ENCODE peak calls at places on chromosomes 2 and 18, in nine cellular contexts. U, H, F, T, O, L, X, M and S are unnamed samples.
A peak's percentile ranks its signal among the peaks of the same experiment; 100 is the strongest.

GRCh38 chr18:52288403-52289004 is 51.5 kb upstream of the DCC start:
- DNase-seq in U (no peak), H (no peak), F (no peak), T (no peak), O (peak; percentile 37), L (no peak), X (peak; percentile 62), M (no peak), S (no peak)

GRCh38 chr18:49907346-49907929 is 94.1 kb upstream of the ACAA2 start:
- DNase-seq in U (no peak), H (no peak), F (no peak), T (no peak), O (no peak), L (no peak), X (peak; percentile 14), M (no peak), S (no peak)

GRCh38 chr2:158297606-158298005 is 158.9 kb downstream of the CCDC148 start:
- DNase-seq in U (no peak), H (no peak), F (no peak), T (peak; percentile 18), O (no peak), L (no peak), X (no peak), M (no peak), S (no peak)

GRCh38 chr2:233032551-233033320 is at the start of gene NEU2:
- DNase-seq in U (no peak), H (no peak), F (no peak), T (no peak), O (no peak), L (no peak), X (no peak), M (no peak), S (no peak)

GRCh38 chr2:135903650-135904049 is 27.4 kb upstream of the MCM6 start:
- DNase-seq in U (no peak), H (no peak), F (no peak), T (no peak), O (no peak), L (no peak), X (no peak), M (no peak), S (no peak)

GRCh38 chr2:98895901-98896300 is 40.1 kb downstream of the CRACDL start:
- DNase-seq in U (no peak), H (no peak), F (no peak), T (no peak), O (no peak), L (no peak), X (no peak), M (no peak), S (no peak)

GRCh38 chr18:12432196-12432595 is 24.5 kb downstream of the PRELID3A start:
- DNase-seq in U (no peak), H (no peak), F (no peak), T (no peak), O (no peak), L (no peak), X (no peak), M (no peak), S (no peak)

GRCh38 chr2:67581751-67582150 is 184.6 kb downstream of the ETAA1 start:
- DNase-seq in U (no peak), H (no peak), F (no peak), T (no peak), O (no peak), L (no peak), X (no peak), M (no peak), S (no peak)

GRCh38 chr2:85385746-85386145 is 24.4 kb downstream of the CAPG start:
- DNase-seq in U (no peak), H (no peak), F (no peak), T (no peak), O (no peak), L (no peak), X (no peak), M (no peak), S (no peak)

GRCh38 chr2:180519276-180519675 is 461.1 kb upstream of the UBE2E3 start:
- DNase-seq in U (no peak), H (no peak), F (no peak), T (no peak), O (no peak), L (no peak), X (no peak), M (no peak), S (no peak)

GRCh38 chr2:42082026-42082425 is 34.2 kb downstream of the PKDCC start:
- DNase-seq in U (no peak), H (no peak), F (no peak), T (no peak), O (no peak), L (no peak), X (no peak), M (no peak), S (no peak)

GRCh38 chr18:62332964-62333695 is 8.0 kb downstream of the TNFRSF11A start:
- DNase-seq in U (no peak), H (no peak), F (no peak), T (no peak), O (no peak), L (no peak), X (no peak), M (no peak), S (no peak)

GRCh38 chr18:25832008-25832604 is 258.3 kb downstream of the SS18 start:
- DNase-seq in U (no peak), H (no peak), F (peak; percentile 5), T (peak; percentile 47), O (peak; percentile 84), L (no peak), X (peak; percentile 75), M (peak; percentile 18), S (peak; percentile 11)

GRCh38 chr2:12715878-12716249 is 872 bp upstream of the TRIB2 start:
- DNase-seq in U (no peak), H (peak; percentile 59), F (peak; percentile 77), T (no peak), O (peak; percentile 86), L (peak; percentile 64), X (peak; percentile 66), M (peak; percentile 86), S (peak; percentile 72)

GRCh38 chr2:235860846-235861245 is 307.3 kb downstream of the GBX2 start:
- DNase-seq in U (no peak), H (no peak), F (no peak), T (no peak), O (no peak), L (no peak), X (no peak), M (no peak), S (no peak)

GRCh38 chr18:55903911-55904310 is 315.9 kb upstream of the TCF4 start:
- DNase-seq in U (no peak), H (no peak), F (no peak), T (no peak), O (no peak), L (no peak), X (no peak), M (no peak), S (no peak)

GRCh38 chr2:233338046-233338445 is 16.2 kb upstream of the DGKD start:
- DNase-seq in U (no peak), H (no peak), F (no peak), T (no peak), O (no peak), L (no peak), X (no peak), M (no peak), S (no peak)

GRCh38 chr2:28283861-28284260 is 108.8 kb upstream of the FOSL2 start:
- DNase-seq in U (no peak), H (no peak), F (no peak), T (no peak), O (no peak), L (no peak), X (no peak), M (no peak), S (no peak)

GRCh38 chr2:179344280-179344961 is 79.8 kb upstream of the SESTD1 start:
- DNase-seq in U (no peak), H (no peak), F (no peak), T (no peak), O (no peak), L (no peak), X (no peak), M (no peak), S (no peak)

GRCh38 chr2:188388831-188389230 is 97.2 kb downstream of the GULP1 start:
- DNase-seq in U (no peak), H (no peak), F (no peak), T (no peak), O (no peak), L (no peak), X (no peak), M (no peak), S (no peak)

GRCh38 chr2:164953279-164953678 is 2.0 kb downstream of the SLC38A11 start:
- DNase-seq in U (no peak), H (no peak), F (no peak), T (no peak), O (no peak), L (no peak), X (no peak), M (no peak), S (no peak)

GRCh38 chr18:79579807-79580480 is 99.7 kb upstream of the CTDP1 start:
- DNase-seq in U (no peak), H (no peak), F (no peak), T (no peak), O (no peak), L (no peak), X (no peak), M (no peak), S (no peak)

GRCh38 chr2:68193144-68193543 is 35.5 kb downstream of the PNO1 start:
- DNase-seq in U (no peak), H (no peak), F (no peak), T (no peak), O (no peak), L (no peak), X (no peak), M (no peak), S (no peak)

GRCh38 chr2:62293490-62294212 is 97.7 kb downstream of the B3GNT2 start:
- DNase-seq in U (no peak), H (no peak), F (no peak), T (no peak), O (peak; percentile 91), L (no peak), X (peak; percentile 39), M (no peak), S (peak; percentile 27)

GRCh38 chr2:85926931-85927527 is 38.2 kb upstream of the ST3GAL5 start:
- DNase-seq in U (no peak), H (no peak), F (no peak), T (no peak), O (no peak), L (no peak), X (no peak), M (no peak), S (no peak)

GRCh38 chr2:241788572-241788971 is 11.9 kb downstream of the GAL3ST2 start:
- DNase-seq in U (peak; percentile 74), H (no peak), F (no peak), T (no peak), O (no peak), L (no peak), X (no peak), M (peak; percentile 39), S (peak; percentile 26)

GRCh38 chr2:133271105-133271504 is 297.2 kb downstream of the NCKAP5 start:
- DNase-seq in U (no peak), H (no peak), F (no peak), T (no peak), O (no peak), L (no peak), X (no peak), M (no peak), S (no peak)

GRCh38 chr2:33467413-33467812 is 9.0 kb upstream of the RASGRP3 start:
- DNase-seq in U (no peak), H (no peak), F (no peak), T (no peak), O (no peak), L (no peak), X (no peak), M (no peak), S (no peak)

GRCh38 chr2:79622508-79622907 is 109.7 kb downstream of the CTNNA2 start:
- DNase-seq in U (no peak), H (no peak), F (no peak), T (peak; percentile 7), O (no peak), L (no peak), X (no peak), M (no peak), S (no peak)

GRCh38 chr2:190255668-190256067 is 64.0 kb downstream of the HIBCH start:
- DNase-seq in U (no peak), H (no peak), F (no peak), T (no peak), O (no peak), L (no peak), X (no peak), M (no peak), S (no peak)

GRCh38 chr2:96146151-96146880 is 1.1 kb upstream of the DUSP2 start:
- DNase-seq in U (peak; percentile 70), H (peak; percentile 83), F (peak; percentile 83), T (no peak), O (peak; percentile 46), L (peak; percentile 79), X (no peak), M (peak; percentile 87), S (peak; percentile 76)